ENCODE peak calls at places on chromosomes 7 and 10, in six cellular contexts. T, K, S, J, U and G are unnamed samples.

GRCh38 chr10:49758249-49758930 is 3.7 kb downstream of the OGDHL start:
- DNase-seq in J (peak), T (no peak), S (no peak), U (no peak), K (no peak), G (no peak)

GRCh38 chr10:100927266-100927665 is 14.5 kb downstream of the SLF2 start:
- DNase-seq in U (no peak), T (no peak), K (no peak), J (no peak), S (no peak), G (no peak)

GRCh38 chr7:116583653-116584052 is 58.8 kb downstream of the CAV1 start:
- DNase-seq in S (no peak), J (no peak), K (no peak), U (no peak), T (no peak), G (no peak)

GRCh38 chr7:108226723-108227359 is 96.7 kb upstream of the LAMB4 start:
- DNase-seq in J (no peak), K (no peak), T (no peak), S (no peak), U (no peak), G (no peak)

GRCh38 chr10:52729259-52730104 is 43.1 kb downstream of the MBL2 start:
- DNase-seq in T (peak), K (no peak), S (no peak), U (no peak), J (no peak), G (peak)

GRCh38 chr10:99849525-99849924 is 67.1 kb downstream of the ABCC2 start:
- DNase-seq in K (no peak), S (no peak), U (no peak), J (no peak), T (no peak), G (no peak)

GRCh38 chr10:86042161-86042560 is 324.4 kb downstream of the GRID1 start:
- DNase-seq in J (peak), U (no peak), K (no peak), S (no peak), T (no peak), G (no peak)

GRCh38 chr7:152093717-152094116 is 68.2 kb downstream of the GALNT11 start:
- DNase-seq in K (no peak), T (no peak), S (no peak), U (no peak), J (no peak), G (no peak)

GRCh38 chr7:106367018-106367420 is 82.2 kb upstream of the NAMPT start:
- DNase-seq in K (no peak), S (no peak), T (no peak), U (no peak), J (no peak), G (peak)

GRCh38 chr10:14296081-14296709 is 34.5 kb downstream of the FRMD4A start:
- DNase-seq in U (no peak), T (no peak), S (no peak), J (no peak), K (no peak), G (no peak)

GRCh38 chr7:17530741-17531417 is 232.4 kb downstream of the AHR start:
- DNase-seq in U (no peak), S (no peak), J (no peak), K (no peak), T (no peak), G (no peak)

GRCh38 chr7:100572281-100572948 is 1.3 kb downstream of the SAP25 start:
- DNase-seq in U (no peak), S (no peak), T (no peak), K (peak), J (no peak), G (no peak)

GRCh38 chr10:63627376-63627775 is 106.2 kb downstream of the REEP3 start:
- DNase-seq in S (no peak), J (no peak), U (no peak), T (no peak), K (no peak), G (no peak)

GRCh38 chr10:15715619-15716227 is 4.0 kb downstream of the ITGA8 start:
- DNase-seq in U (no peak), S (no peak), K (no peak), J (no peak), T (no peak), G (peak)

GRCh38 chr7:65832281-65832680 is 40.6 kb upstream of the VKORC1L1 start:
- DNase-seq in T (no peak), S (no peak), U (no peak), K (no peak), J (no peak), G (peak)

GRCh38 chr7:32893225-32893560 is 1.6 kb upstream of the KBTBD2 start:
- DNase-seq in U (no peak), K (no peak), J (no peak), S (no peak), T (no peak), G (no peak)

GRCh38 chr7:767580-767940 is 40.5 kb upstream of the PRKAR1B start:
- DNase-seq in K (no peak), S (peak), J (no peak), T (no peak), U (no peak), G (no peak)

GRCh38 chr10:677038-677437 is 12.4 kb downstream of the DIP2C start:
- DNase-seq in K (no peak), T (no peak), U (no peak), S (no peak), J (no peak), G (no peak)

GRCh38 chr7:138886501-138886917 is 88.5 kb upstream of the ATP6V0A4 start:
- DNase-seq in U (no peak), S (peak), J (no peak), T (peak), K (no peak), G (peak)

GRCh38 chr7:88401009-88401623 is 94.4 kb upstream of the STEAP4 start:
- DNase-seq in U (no peak), T (peak), S (no peak), J (no peak), K (no peak), G (peak)

GRCh38 chr10:63822496-63822895 is 301.3 kb downstream of the REEP3 start:
- DNase-seq in J (no peak), S (no peak), T (no peak), U (no peak), K (no peak), G (peak)

GRCh38 chr7:131076711-131077170 is 250.9 kb upstream of the MKLN1 start:
- DNase-seq in K (no peak), J (no peak), U (no peak), T (no peak), S (peak), G (no peak)

GRCh38 chr7:79227035-79227434 is 226.4 kb downstream of the MAGI2 start:
- DNase-seq in J (no peak), U (no peak), S (no peak), K (no peak), T (no peak), G (no peak)

GRCh38 chr7:138663741-138664710 is 37.1 kb downstream of the SVOPL start:
- DNase-seq in J (no peak), T (no peak), S (no peak), U (no peak), K (no peak), G (peak)

GRCh38 chr7:81447351-81447952 is 322.4 kb downstream of the HGF start:
- DNase-seq in U (no peak), S (peak), K (no peak), T (peak), J (no peak), G (peak)

GRCh38 chr10:100745882-100746412 is 565 bp downstream of the PAX2 start:
- DNase-seq in U (no peak), S (no peak), K (no peak), J (no peak), T (no peak), G (no peak)

GRCh38 chr7:87886875-87887274 is 10.6 kb downstream of the DBF4 start:
- DNase-seq in K (no peak), T (no peak), S (no peak), J (no peak), U (no peak), G (peak)

GRCh38 chr7:127447326-127447945 is 54.9 kb upstream of the ZNF800 start:
- DNase-seq in S (no peak), K (no peak), T (no peak), J (no peak), U (no peak), G (peak)

GRCh38 chr10:132666733-132667612 is 119.0 kb downstream of the NKX6-2 start:
- DNase-seq in U (no peak), S (no peak), K (no peak), J (no peak), T (peak), G (no peak)

GRCh38 chr7:155653773-155654172 is 9.3 kb downstream of the RBM33 start:
- DNase-seq in T (no peak), U (no peak), J (no peak), K (no peak), S (no peak), G (peak)

GRCh38 chr7:151079199-151079910 is 1.3 kb downstream of the FASTK start:
- DNase-seq in K (peak), S (no peak), J (peak), T (no peak), U (peak), G (no peak)

GRCh38 chr10:33155720-33156638 is 178.5 kb downstream of the NRP1 start:
- DNase-seq in K (no peak), U (no peak), S (no peak), J (no peak), T (peak), G (peak)

GRCh38 chr10:43815486-43815885 is 166.8 kb upstream of the ZNF32 start:
- DNase-seq in U (no peak), S (no peak), T (no peak), J (no peak), K (no peak), G (no peak)

GRCh38 chr7:105352018-105352612 is 36.6 kb downstream of the SRPK2 start:
- DNase-seq in J (peak), K (peak), U (peak), T (no peak), S (peak), G (peak)

GRCh38 chr10:35921866-35922265 is 279.8 kb upstream of the FZD8 start:
- DNase-seq in S (no peak), J (no peak), U (no peak), T (no peak), K (no peak), G (no peak)

GRCh38 chr7:66837007-66837406 is 84.0 kb upstream of the TMEM248 start:
- DNase-seq in T (no peak), K (peak), U (no peak), S (no peak), J (no peak), G (peak)

GRCh38 chr7:45021604-45022296 is 21.7 kb downstream of the CCM2 start:
- DNase-seq in J (peak), U (no peak), K (no peak), S (no peak), T (no peak), G (no peak)

GRCh38 chr7:99514050-99514449 is 9.6 kb downstream of the ZKSCAN5 start:
- DNase-seq in T (no peak), S (no peak), K (no peak), U (no peak), J (no peak), G (no peak)

GRCh38 chr10:22597142-22597541 is 117.2 kb downstream of the PIP4K2A start:
- DNase-seq in U (no peak), S (no peak), T (no peak), J (peak), K (no peak), G (no peak)

GRCh38 chr7:26343320-26343832 is 51.7 kb downstream of the SNX10 start:
- DNase-seq in U (no peak), K (no peak), T (no peak), J (no peak), S (no peak), G (no peak)

GRCh38 chr7:26343837-26344236 is 52.2 kb downstream of the SNX10 start:
- DNase-seq in U (no peak), K (no peak), T (no peak), J (no peak), S (no peak), G (no peak)

GRCh38 chr7:26345202-26345601 is 53.5 kb downstream of the SNX10 start:
- DNase-seq in T (no peak), K (no peak), U (no peak), S (no peak), J (no peak), G (no peak)

GRCh38 chr7:26346611-26347200 is 55.0 kb downstream of the SNX10 start:
- DNase-seq in J (no peak), U (no peak), T (no peak), S (peak), K (no peak), G (no peak)

GRCh38 chr7:26345837-26346236 is 54.2 kb downstream of the SNX10 start:
- DNase-seq in U (no peak), J (no peak), K (no peak), S (no peak), T (no peak), G (no peak)
- TF ChIP-seq POLR2A in U (no peak), J (no peak), K (no peak), S (no peak), T (no peak), G (no peak)

DNA sequence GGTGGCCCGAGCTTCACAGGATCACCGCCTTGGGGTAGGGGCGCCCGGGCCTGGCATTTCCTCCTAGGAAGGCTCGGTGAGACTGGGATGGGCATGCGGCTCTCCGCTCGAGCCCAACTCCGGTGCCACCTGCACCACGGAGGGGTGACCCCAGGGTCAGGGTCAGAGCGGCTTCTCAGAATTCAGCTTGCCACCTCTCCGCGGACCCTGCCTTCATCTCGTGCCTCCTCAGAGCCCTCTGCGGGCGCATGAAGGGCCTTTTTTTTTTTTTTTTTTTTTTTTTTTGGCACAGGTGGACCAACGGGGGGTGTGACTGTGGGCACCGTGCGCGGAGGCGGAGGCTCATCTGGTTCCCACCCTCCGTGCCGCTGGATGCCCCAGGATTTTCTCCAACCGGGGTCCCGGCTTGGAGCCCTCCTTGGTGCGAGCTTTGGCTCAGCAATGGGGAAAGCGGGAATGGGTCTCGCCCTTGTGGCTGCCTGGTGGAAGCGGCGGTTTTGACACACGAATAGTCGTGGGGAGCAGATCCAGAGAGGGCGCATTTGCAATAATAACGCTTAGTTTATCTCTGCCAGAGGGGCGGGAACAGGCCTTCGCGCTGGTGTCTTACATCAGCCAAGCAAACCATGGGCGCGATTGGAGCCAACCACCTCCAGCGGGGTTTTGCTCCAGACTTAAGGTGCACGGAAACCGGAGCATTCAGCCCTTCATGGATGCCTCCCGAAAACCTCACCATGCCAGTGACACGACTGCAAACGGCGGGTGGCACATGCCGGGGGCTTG is 5.0 kb upstream of the TNRC18 start:
- DNase-seq in K (peak), J (peak), U (peak), S (no peak), T (no peak), G (peak)
- TF ChIP-seq POLR2A in K (peak), J (no peak), U (peak), S (no peak), T (no peak), G (peak)

GRCh38 chr10:112223725-112224124 is 40.2 kb upstream of the GPAM start:
- DNase-seq in U (no peak), S (no peak), K (no peak), T (no peak), J (no peak), G (no peak)

GRCh38 chr10:112224933-112225529 is 41.5 kb upstream of the GPAM start:
- DNase-seq in T (no peak), S (no peak), J (peak), K (no peak), U (no peak), G (no peak)

GRCh38 chr10:112226439-112227248 is 43.1 kb upstream of the GPAM start:
- DNase-seq in S (no peak), K (no peak), J (peak), U (no peak), T (no peak), G (no peak)

GRCh38 chr10:112227331-112227961 is 43.9 kb upstream of the GPAM start:
- DNase-seq in T (no peak), S (no peak), K (no peak), J (peak), U (no peak), G (no peak)

GRCh38 chr10:112225771-112226438 is 42.3 kb upstream of the GPAM start:
- DNase-seq in U (no peak), K (no peak), J (peak), T (no peak), S (no peak), G (no peak)
- TF ChIP-seq POLR2A in U (no peak), K (no peak), J (no peak), T (no peak), S (no peak), G (no peak)

DNA sequence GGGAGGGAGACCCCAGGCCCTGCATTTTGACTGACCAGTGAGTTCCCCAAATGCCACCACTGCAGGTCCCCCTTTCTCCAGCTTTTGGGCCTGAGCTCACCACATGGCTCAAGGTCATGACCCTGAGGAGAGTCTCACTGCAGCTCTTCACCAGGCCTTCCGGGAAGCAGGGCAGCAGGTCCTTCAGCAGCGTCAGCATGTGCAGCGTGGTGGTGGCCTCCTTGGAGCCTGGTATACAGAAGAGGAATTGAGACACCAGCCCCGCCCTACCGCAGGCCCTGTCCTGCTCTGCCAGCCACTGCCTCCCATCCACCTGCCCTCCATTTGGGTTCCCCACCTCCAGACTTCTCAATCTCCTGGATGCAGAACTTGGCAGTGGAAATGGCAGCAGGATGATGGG is 13.0 kb downstream of the RRP12 start:
- DNase-seq in K (no peak), U (no peak), T (no peak), J (no peak), S (no peak), G (no peak)
- TF ChIP-seq POLR2A in K (no peak), U (no peak), T (no peak), J (no peak), S (no peak), G (no peak)

GRCh38 chr7:43634384-43634783 is 51.5 kb downstream of the STK17A start:
- DNase-seq in T (no peak), J (no peak), U (no peak), K (no peak), S (no peak), G (no peak)
- TF ChIP-seq POLR2A in T (no peak), J (no peak), U (no peak), K (no peak), S (no peak), G (no peak)

DNA sequence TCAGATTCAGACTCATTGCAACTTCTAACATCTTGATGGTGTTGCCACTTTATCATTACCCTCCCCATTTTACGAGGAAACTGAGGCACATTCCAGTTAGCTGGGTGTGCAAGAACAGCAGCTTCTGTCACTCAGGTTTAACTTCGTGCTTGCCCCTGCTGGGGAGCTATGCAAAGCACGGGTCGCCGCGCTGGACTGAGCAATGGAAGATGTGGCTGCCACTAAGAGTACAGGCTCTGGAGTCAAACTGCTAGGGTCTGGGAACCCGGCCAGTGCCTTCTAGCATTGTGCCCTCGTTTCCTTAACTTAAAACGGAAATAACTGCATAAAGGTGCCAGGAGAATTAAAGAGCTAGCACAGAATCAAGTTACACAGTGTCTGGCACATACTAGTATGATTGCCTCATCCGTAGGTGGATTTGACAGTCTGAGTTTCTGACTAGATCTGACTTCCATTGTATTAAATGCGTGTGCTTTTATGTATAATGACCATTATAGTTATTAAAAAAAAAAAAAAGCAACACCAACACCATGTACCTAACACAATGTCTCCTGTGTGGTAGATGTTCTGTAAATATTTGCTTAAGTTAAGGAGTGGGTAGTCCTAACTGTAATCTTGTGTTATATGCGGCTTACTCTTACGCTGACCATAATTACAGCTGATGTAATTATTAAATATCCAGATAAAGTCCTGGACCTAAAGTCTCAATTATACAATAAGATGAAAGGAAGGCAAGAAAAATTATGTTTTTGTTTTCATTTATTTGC is 842 bp downstream of the ZNF22 start:
- DNase-seq in T (peak), K (peak), U (peak), S (peak), J (peak), G (peak)
- TF ChIP-seq POLR2A in T (no peak), K (no peak), U (peak), S (peak), J (no peak), G (no peak)